ENCODE peak calls at places on chromosomes 16 and 17, in six cellular contexts. Y is heart right ventricle; P is CD8-positive, alpha-beta T cell; C is aorta; E is fibroblast of lung; Z is neuronal stem cell. A is an unnamed sample.

GRCh38 chr17:59513934-59514841 is 51.2 kb upstream of the DHX40 start:
- DNase-seq in E (peak; percentile 85), Y (peak; percentile 75), Z (no peak), P (no peak), C (peak; percentile 81), A (peak; percentile 67)

GRCh38 chr17:12007466-12007865 is 10.2 kb upstream of the ZNF18 start:
- DNase-seq in P (no peak), E (no peak), C (no peak), Z (no peak), Y (no peak), A (no peak)

GRCh38 chr17:82803185-82803584 is 36.6 kb downstream of the ZNF750 start:
- DNase-seq in E (no peak), P (no peak), C (no peak), Y (no peak), Z (no peak), A (peak; percentile 27)

GRCh38 chr16:11200523-11201063 is 55.4 kb downstream of the SOCS1 start:
- DNase-seq in P (no peak), Z (no peak), E (no peak), Y (no peak), C (no peak), A (no peak)

GRCh38 chr17:17514361-17514992 is 18.3 kb upstream of the RASD1 start:
- DNase-seq in C (peak; percentile 40), P (no peak), E (no peak), Y (no peak), Z (no peak), A (peak; percentile 51)

GRCh38 chr17:69473801-69474170 is 59.3 kb downstream of the MAP2K6 start:
- DNase-seq in P (no peak), Z (no peak), C (no peak), Y (no peak), E (peak; percentile 69), A (no peak)

GRCh38 chr16:85136705-85137322 is 24.5 kb upstream of the CIBAR2 start:
- DNase-seq in E (peak; percentile 67), C (no peak), Y (peak; percentile 48), P (no peak), Z (no peak), A (no peak)

GRCh38 chr17:75888484-75888883 is 8.3 kb downstream of the TRIM65 start:
- DNase-seq in E (no peak), P (no peak), Y (no peak), C (no peak), Z (no peak), A (no peak)

GRCh38 chr17:29251969-29252866 is 5.6 kb downstream of the CRYBA1 start:
- DNase-seq in P (no peak), Y (no peak), C (no peak), E (peak; percentile 70), Z (no peak), A (no peak)

GRCh38 chr17:44390250-44390649 is 801 bp upstream of the ITGA2B start:
- DNase-seq in Z (no peak), C (no peak), Y (no peak), E (no peak), P (no peak), A (no peak)

GRCh38 chr16:8739989-8740704 is 57.3 kb downstream of the TMEM186 start:
- DNase-seq in Z (no peak), E (no peak), P (no peak), Y (no peak), C (no peak), A (no peak)

GRCh38 chr16:20740007-20740883 is 1.4 kb downstream of the THUMPD1 start:
- DNase-seq in P (no peak), C (peak; percentile 30), Z (no peak), Y (no peak), E (no peak), A (no peak)

GRCh38 chr17:9371019-9371418 is 204.6 kb downstream of the STX8 start:
- DNase-seq in C (no peak), P (no peak), E (peak; percentile 56), Z (no peak), Y (no peak), A (no peak)

GRCh38 chr17:51135956-51136355 is 15.3 kb upstream of the SPAG9 start:
- DNase-seq in Y (no peak), E (no peak), P (no peak), Z (no peak), C (no peak), A (no peak)

GRCh38 chr17:78933025-78933958 is 8.1 kb upstream of the TIMP2 start:
- DNase-seq in Y (peak; percentile 47), E (peak; percentile 98), C (peak; percentile 90), Z (no peak), P (peak; percentile 34), A (peak; percentile 78)

GRCh38 chr17:19328441-19329061 is 34.0 kb downstream of the B9D1 start:
- DNase-seq in C (peak; percentile 65), Y (no peak), Z (no peak), E (no peak), P (no peak), A (no peak)

GRCh38 chr16:79008036-79008868 is 592.3 kb downstream of the MAF start:
- DNase-seq in P (no peak), C (no peak), Y (no peak), E (no peak), Z (no peak), A (no peak)

GRCh38 chr17:10276436-10276835 is 78.0 kb upstream of the GAS7 start:
- DNase-seq in Y (no peak), P (no peak), E (no peak), Z (no peak), C (no peak), A (no peak)

GRCh38 chr17:29181226-29181625 is 1.0 kb upstream of the MYO18A start:
- DNase-seq in C (no peak), Y (no peak), E (no peak), Z (no peak), P (no peak), A (no peak)

GRCh38 chr17:55990332-55991006 is 162.8 kb upstream of the ANKFN1 start:
- DNase-seq in Y (no peak), Z (no peak), C (no peak), P (no peak), E (no peak), A (no peak)

GRCh38 chr16:73083271-73083670 is 35.3 kb upstream of the ZFHX3 start:
- DNase-seq in P (no peak), Y (no peak), C (no peak), Z (no peak), E (no peak), A (no peak)

GRCh38 chr16:21076186-21076883 is 74.3 kb downstream of the DNAH3 start:
- DNase-seq in Y (no peak), E (no peak), P (no peak), Z (no peak), C (no peak), A (no peak)

GRCh38 chr17:28174352-28175046 is 132.0 kb downstream of the NLK start:
- DNase-seq in Y (no peak), C (no peak), E (no peak), P (no peak), Z (no peak), A (no peak)

GRCh38 chr16:78894872-78895271 is 705.7 kb downstream of the MAF start:
- DNase-seq in P (no peak), Z (no peak), Y (no peak), E (no peak), C (no peak), A (no peak)

GRCh38 chr17:61250335-61250890 is 149.2 kb upstream of the TBX2 start:
- DNase-seq in Z (no peak), C (no peak), P (no peak), Y (no peak), E (peak; percentile 71), A (no peak)
- H3K27ac ChIP-seq in Z (no peak overlapping the region), C (no peak overlapping the region), P (no peak overlapping the region), Y (peak overlapping the region; percentile 60), E (peak overlapping the region; percentile 83), A (peak overlapping the region; percentile 50)

DNA sequence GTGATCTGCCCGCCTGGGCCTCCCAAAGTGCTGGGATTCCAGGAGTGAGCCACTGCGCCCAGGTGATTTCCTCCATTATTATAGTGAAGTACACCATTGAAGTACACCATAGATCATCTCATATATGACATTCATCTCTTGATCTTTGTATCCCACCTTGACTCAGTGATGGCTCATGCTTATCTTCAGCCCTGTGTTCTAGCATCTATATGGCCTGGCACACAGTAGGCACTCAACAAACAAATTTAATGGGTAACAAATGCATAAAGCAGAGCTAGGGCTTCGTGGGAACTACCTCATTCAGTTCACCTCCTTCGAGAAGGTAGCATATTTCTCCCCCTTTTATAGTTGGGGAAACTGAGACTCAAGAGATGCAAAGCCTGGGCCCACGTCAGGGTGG is 952 bp downstream of the ENKD1 start:
- DNase-seq in Y (no peak), E (no peak), P (no peak), Z (no peak), C (no peak), A (no peak)
- H3K4me3 ChIP-seq in Y (peak overlapping the region; percentile 87), E (peak overlapping the region; percentile 72), P (no peak overlapping the region), Z (peak overlapping the region; percentile 87), C (peak overlapping the region; percentile 36), A (peak overlapping the region; percentile 88)

GRCh38 chr16:19210175-19210924 is 42.3 kb downstream of the SYT17 start:
- DNase-seq in E (peak; percentile 77), P (no peak), C (no peak), Y (no peak), Z (no peak), A (no peak)
- H3K27ac ChIP-seq in E (no peak overlapping the region), P (no peak overlapping the region), C (no peak overlapping the region), Y (no peak overlapping the region), Z (peak overlapping the region; percentile 8), A (no peak overlapping the region)

DNA sequence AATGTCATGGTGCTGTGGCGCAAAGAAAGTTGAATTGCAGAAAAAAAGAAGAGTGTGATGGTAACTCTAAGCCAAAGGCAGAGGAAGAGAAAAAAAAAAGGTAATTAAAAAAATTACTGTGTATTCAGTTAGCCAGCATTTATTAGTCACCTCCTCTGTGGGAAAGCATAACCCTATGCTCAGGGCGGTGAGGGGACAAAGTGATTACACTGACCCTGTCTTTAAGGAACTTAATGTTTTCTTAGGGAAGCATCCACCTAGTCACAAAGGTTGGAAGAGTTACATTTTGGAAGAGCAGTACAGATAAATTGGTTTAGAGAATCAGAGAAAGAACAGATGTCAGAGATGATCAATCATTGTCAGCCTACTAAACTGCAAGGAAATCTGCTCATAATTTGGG is 410.3 kb downstream of the CDH11 start:
- DNase-seq in Y (no peak), E (no peak), C (no peak), Z (no peak), P (no peak), A (no peak)
- H3K4me3 ChIP-seq in Y (no peak overlapping the region), E (no peak overlapping the region), C (no peak overlapping the region), Z (no peak overlapping the region), P (no peak overlapping the region), A (no peak overlapping the region)

GRCh38 chr17:50113624-50114320 is 16.2 kb downstream of the SAMD14 start:
- DNase-seq in Z (no peak), Y (no peak), C (no peak), E (no peak), P (no peak), A (no peak)
- H3K27ac ChIP-seq in Z (no peak overlapping the region), Y (peak overlapping the region; percentile 95), C (no peak overlapping the region), E (no peak overlapping the region), P (no peak overlapping the region), A (peak overlapping the region; percentile 98)

A was measured in psoas muscle.